ENCODE peak calls at places on chromosomes 4 and X, in five cellular contexts. Z is fibroblast of lung; Y is tibial artery; U is CD4-positive, CD25-positive, alpha-beta regulatory T cell; P is H9. E is an unnamed sample.

GRCh38 chrX:14697453-14697852 is 168.1 kb downstream of the GLRA2 start:
- DNase-seq in Z (peak; percentile 22), Y (peak; percentile 21), U (no peak), P (peak; percentile 47), E (no peak)

GRCh38 chrX:109624641-109625311 is at the start of gene KCNE5:
- DNase-seq in Z (no peak), Y (no peak), U (no peak), P (peak; percentile 75), E (no peak)

GRCh38 chrX:112512509-112512908 is 167.2 kb downstream of the LHFPL1 start:
- DNase-seq in Z (no peak), Y (no peak), U (no peak), P (peak; percentile 33), E (no peak)

GRCh38 chr4:2507259-2507658 is 29.2 kb upstream of the FAM193A start:
- DNase-seq in Z (no peak), Y (no peak), U (no peak), P (no peak), E (no peak)

GRCh38 chr4:99811850-99812249 is 4.8 kb upstream of the DAPP1 start:
- DNase-seq in Z (peak; percentile 43), Y (no peak), U (peak; percentile 62), P (no peak), E (no peak)

GRCh38 chrX:69216446-69216845 is 51.2 kb upstream of the PJA1 start:
- DNase-seq in Z (no peak), Y (no peak), U (no peak), P (no peak), E (no peak)

GRCh38 chr4:156322592-156322991 is 368.9 kb upstream of the CTSO start:
- DNase-seq in Z (peak; percentile 62), Y (no peak), U (no peak), P (no peak), E (no peak)

GRCh38 chr4:55312491-55313101 is 33.4 kb upstream of the SRD5A3 start:
- DNase-seq in Z (peak; percentile 61), Y (peak; percentile 38), U (peak; percentile 19), P (peak; percentile 54), E (no peak)

GRCh38 chr4:111066887-111067286 is 444.0 kb upstream of the PITX2 start:
- DNase-seq in Z (no peak), Y (no peak), U (no peak), P (no peak), E (no peak)

GRCh38 chrX:15310117-15310516 is 5.3 kb downstream of the ASB11 start:
- DNase-seq in Z (peak; percentile 50), Y (peak; percentile 57), U (no peak), P (no peak), E (no peak)

GRCh38 chrX:34638116-34638515 is 19.0 kb downstream of the TMEM47 start:
- DNase-seq in Z (peak; percentile 68), Y (no peak), U (no peak), P (no peak), E (no peak)

GRCh38 chr4:81353861-81354260 is 117.8 kb downstream of the RASGEF1B start:
- DNase-seq in Z (peak; percentile 63), Y (no peak), U (no peak), P (no peak), E (no peak)

GRCh38 chr4:185359767-185360446 is 35.8 kb downstream of the LRP2BP start:
- DNase-seq in Z (peak; percentile 59), Y (no peak), U (no peak), P (no peak), E (no peak)
- H3K9me3 ChIP-seq in Z (no peaks in the 10 kb centered on the region), Y (no peaks in the 10 kb centered on the region), U (no peaks in the 10 kb centered on the region), P (no peaks in the 10 kb centered on the region), E (no peaks in the 10 kb centered on the region)

DNA sequence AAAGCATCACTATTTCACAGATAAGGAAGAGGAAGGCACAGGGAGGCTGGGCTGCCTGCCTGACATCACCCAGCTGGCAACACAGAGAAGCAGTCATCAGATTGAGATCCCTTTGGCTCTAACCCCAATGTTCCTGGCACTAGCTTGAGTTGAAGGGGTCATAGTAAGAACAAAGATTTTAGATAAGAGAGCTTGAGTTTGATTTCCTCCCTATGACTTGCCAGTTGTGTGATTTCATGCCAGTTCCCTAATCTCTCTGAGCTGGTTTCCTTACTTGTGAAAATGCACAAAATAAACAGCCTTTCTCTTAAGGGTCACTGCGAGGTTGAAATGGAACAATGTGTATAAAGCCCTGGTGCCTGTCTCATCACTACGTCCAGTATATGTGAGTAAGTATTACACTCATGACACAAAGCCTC is 475.4 kb upstream of the HS3ST1 start:
- DNase-seq in Z (peak; percentile 35), Y (peak; percentile 51), U (no peak), P (no peak), E (peak; percentile 71)
- H3K9me3 ChIP-seq in Z (no peaks in the 10 kb centered on the region), Y (no peaks in the 10 kb centered on the region), U (no peaks in the 10 kb centered on the region), P (no peaks in the 10 kb centered on the region), E (no peaks in the 10 kb centered on the region)

GRCh38 chr4:11635336-11635735 is 206.6 kb upstream of the HS3ST1 start:
- DNase-seq in Z (peak; percentile 41), Y (no peak), U (no peak), P (no peak), E (no peak)

DNA sequence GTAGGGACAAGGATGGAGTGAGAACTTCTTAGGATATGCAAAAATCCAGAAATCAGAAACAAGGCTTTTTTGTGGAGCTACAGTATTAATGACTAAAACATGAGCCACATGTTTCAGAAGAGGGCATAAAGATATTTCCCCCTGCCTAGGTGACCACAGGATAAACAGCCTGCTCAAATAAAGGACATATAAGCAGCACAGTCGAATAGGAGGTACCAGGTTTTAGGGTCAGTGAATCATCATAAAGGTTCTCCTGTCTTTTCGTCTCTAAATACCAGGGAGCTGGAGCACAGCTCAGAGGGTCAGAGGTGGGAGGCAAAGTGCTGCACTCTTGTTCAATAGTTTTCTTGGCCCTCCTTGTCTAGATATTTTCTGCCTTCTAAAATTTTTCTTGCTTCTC is 211.9 kb upstream of the HS3ST1 start:
- DNase-seq in Z (no peak), Y (no peak), U (no peak), P (no peak), E (no peak)
- H3K9me3 ChIP-seq in Z (no peaks in the 10 kb centered on the region), Y (no peaks in the 10 kb centered on the region), U (no peaks in the 10 kb centered on the region), P (no peaks in the 10 kb centered on the region), E (peaks cover 4% of the 10 kb centered on the region)

GRCh38 chrX:155985208-155985607 is 12.3 kb upstream of the IL9R start:
- DNase-seq in Z (no peak), Y (no peak), U (no peak), P (no peak), E (no peak)

DNA sequence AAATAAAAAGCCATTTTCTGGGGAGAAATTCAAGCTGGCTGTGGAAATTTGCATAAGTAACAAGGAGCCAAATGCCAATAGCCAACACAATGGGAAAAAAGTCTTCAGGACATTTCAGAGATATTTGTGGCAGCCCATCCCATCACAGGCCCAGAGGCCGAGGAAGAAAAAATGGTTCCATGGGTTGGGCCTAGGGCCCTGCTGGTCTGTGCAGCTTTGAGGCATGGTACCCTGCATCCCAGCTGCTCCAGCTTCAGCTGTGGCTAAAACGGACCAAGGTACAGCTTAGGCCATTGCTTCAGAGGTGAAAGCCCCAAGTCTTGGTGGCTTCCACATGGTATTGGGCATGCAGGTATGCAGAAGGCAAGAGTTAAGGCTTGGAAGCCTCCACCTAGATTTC is 14.2 kb upstream of the IL9R start:
- DNase-seq in Z (no peak), Y (no peak), U (no peak), P (no peak), E (no peak)
- H3K9me3 ChIP-seq in Z (no peaks in the 10 kb centered on the region), Y (peaks cover 16% of the 10 kb centered on the region), U (no peaks in the 10 kb centered on the region), P (peaks cover 25% of the 10 kb centered on the region), E (peaks cover 19% of the 10 kb centered on the region)

GRCh38 chrX:437636-438390 is 51.1 kb upstream of the PPP2R3B start:
- DNase-seq in Z (no peak), Y (no peak), U (no peak), P (no peak), E (no peak)

GRCh38 chrX:440636-441035 is 53.9 kb upstream of the PPP2R3B start:
- DNase-seq in Z (no peak), Y (no peak), U (no peak), P (no peak), E (no peak)

GRCh38 chrX:439719-440118 is 53.0 kb upstream of the PPP2R3B start:
- DNase-seq in Z (no peak), Y (no peak), U (no peak), P (no peak), E (no peak)

GRCh38 chrX:435536-436122 is 48.9 kb upstream of the PPP2R3B start:
- DNase-seq in Z (no peak), Y (no peak), U (no peak), P (no peak), E (no peak)

DNA sequence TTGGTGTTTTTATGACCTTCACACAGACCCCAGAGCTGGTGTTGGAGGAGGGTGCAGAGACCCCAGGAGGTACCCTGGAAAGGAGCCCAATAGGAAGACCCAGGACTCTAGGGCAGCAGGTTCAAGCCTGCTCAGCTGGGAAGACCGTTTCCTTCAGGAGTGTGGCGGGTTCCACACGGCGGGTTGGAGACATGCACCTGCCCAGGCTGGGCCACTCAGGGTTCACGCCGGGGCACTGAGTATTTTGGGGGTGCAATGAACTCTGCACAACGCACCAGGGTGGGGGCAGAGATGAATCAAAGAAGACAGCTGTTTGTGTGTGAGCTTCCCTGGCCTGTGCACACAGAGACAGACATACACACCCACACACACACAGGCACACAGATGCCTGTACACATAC is 52.5 kb upstream of the PPP2R3B start:
- DNase-seq in Z (no peak), Y (no peak), U (no peak), P (no peak), E (no peak)
- H3K9me3 ChIP-seq in Z (no peaks in the 10 kb centered on the region), Y (no peaks in the 10 kb centered on the region), U (no peaks in the 10 kb centered on the region), P (no peaks in the 10 kb centered on the region), E (no peaks in the 10 kb centered on the region)

GRCh38 chrX:48956728-48957414 is 536 bp downstream of the OTUD5 start:
- DNase-seq in Z (no peak), Y (no peak), U (peak; percentile 37), P (no peak), E (no peak)
- H3K9me3 ChIP-seq in Z (no peaks in the 10 kb centered on the region), Y (no peaks in the 10 kb centered on the region), U (no peaks in the 10 kb centered on the region), P (no peaks in the 10 kb centered on the region), E (no peaks in the 10 kb centered on the region)

GRCh38 chr4:88277711-88278025 is 6.7 kb downstream of the PPM1K start:
- DNase-seq in Z (no peak), Y (no peak), U (no peak), P (no peak), E (no peak)

GRCh38 chr4:88275949-88276515 is 8.3 kb downstream of the PPM1K start:
- DNase-seq in Z (no peak), Y (no peak), U (no peak), P (no peak), E (no peak)

GRCh38 chr4:88276952-88277710 is 7.2 kb downstream of the PPM1K start:
- DNase-seq in Z (no peak), Y (no peak), U (no peak), P (no peak), E (no peak)

GRCh38 chr4:88280228-88280795 is 4.0 kb downstream of the PPM1K start:
- DNase-seq in Z (no peak), Y (no peak), U (no peak), P (no peak), E (no peak)

GRCh38 chr4:88275516-88275915 is 8.8 kb downstream of the PPM1K start:
- DNase-seq in Z (peak; percentile 47), Y (no peak), U (no peak), P (no peak), E (no peak)
- H3K9me3 ChIP-seq in Z (no peaks in the 10 kb centered on the region), Y (no peaks in the 10 kb centered on the region), U (no peaks in the 10 kb centered on the region), P (peaks cover 8% of the 10 kb centered on the region), E (peaks cover 9% of the 10 kb centered on the region)